ENCODE peak calls at places on chromosomes 12 and 14, in six cellular contexts. C is stimulated activated effector memory CD8-positive, alpha-beta T cell treated with anti-CD3 and anti-CD28 coated beads, Interleukin-12 subunit alpha, Interleukin-12 subunit beta, amount 100 ng/mL, for 72 hours; T is HEK293T; M is amniotic epithelial cell; B is left kidney; H is prostate gland. A is an unnamed sample.

GRCh38 chr12:69430942-69431603 is 39.1 kb upstream of the FRS2 start:
- DNase-seq in C (no peak), H (no peak), B (no peak), M (no peak), T (no peak), A (no peak)

GRCh38 chr12:93609281-93610192 is 37.1 kb downstream of the SOCS2 start:
- DNase-seq in C (no peak), B (no peak), M (no peak), T (no peak), H (no peak), A (peak; percentile 10)

GRCh38 chr14:73026243-73026844 is 562 bp downstream of the ZFYVE1 start:
- DNase-seq in T (no peak), H (no peak), M (no peak), B (no peak), C (no peak), A (no peak)

GRCh38 chr12:92861381-92861780 is 67.7 kb downstream of the EEA1 start:
- DNase-seq in B (no peak), H (no peak), C (no peak), M (peak; percentile 76), T (no peak), A (no peak)

GRCh38 chr14:104734991-104735779 is 11.2 kb downstream of the ADSS1 start:
- DNase-seq in M (peak; percentile 38), T (no peak), B (peak; percentile 79), H (no peak), C (no peak), A (no peak)

GRCh38 chr12:130444986-130445385 is 107.3 kb downstream of the PIWIL1 start:
- DNase-seq in M (no peak), C (no peak), T (no peak), B (no peak), H (no peak), A (no peak)

GRCh38 chr12:67539946-67540345 is 108.6 kb upstream of the DYRK2 start:
- DNase-seq in T (no peak), M (no peak), B (no peak), H (no peak), C (no peak), A (no peak)

GRCh38 chr12:56221233-56221756 is 427 bp downstream of the RNF41 start:
- DNase-seq in C (no peak), M (peak; percentile 69), B (peak; percentile 90), T (peak; percentile 55), H (peak; percentile 53), A (peak; percentile 65)

GRCh38 chr12:58425481-58426392 is 484.4 kb downstream of the ATP23 start:
- DNase-seq in B (peak; percentile 60), C (peak; percentile 49), M (peak; percentile 98), H (peak; percentile 36), T (no peak), A (peak; percentile 91)

GRCh38 chr12:132475304-132476037 is 14.5 kb upstream of the FBRSL1 start:
- DNase-seq in T (peak; percentile 44), M (no peak), B (no peak), C (peak; percentile 75), H (no peak), A (peak; percentile 37)

GRCh38 chr12:108846320-108846719 is 11.1 kb downstream of the SSH1 start:
- DNase-seq in T (no peak), H (peak; percentile 46), M (no peak), B (no peak), C (no peak), A (peak; percentile 90)

GRCh38 chr14:59376691-59377090 is 88.5 kb downstream of the GPR135 start:
- DNase-seq in M (no peak), T (no peak), H (no peak), B (no peak), C (no peak), A (peak; percentile 35)

GRCh38 chr12:71636704-71637115 is 26.9 kb downstream of the ZFC3H1 start:
- DNase-seq in B (peak; percentile 85), T (peak; percentile 60), C (no peak), H (peak; percentile 6), M (peak; percentile 76), A (peak; percentile 74)

GRCh38 chr12:124658302-124658701 is 90.9 kb upstream of the NCOR2 start:
- DNase-seq in B (no peak), C (no peak), T (no peak), H (no peak), M (no peak), A (no peak)

GRCh38 chr12:3607821-3608220 is 116.8 kb downstream of the PRMT8 start:
- DNase-seq in H (no peak), T (no peak), M (no peak), B (no peak), C (no peak), A (no peak)

GRCh38 chr12:12909995-12910391 is 18.6 kb downstream of the GPRC5A start:
- DNase-seq in C (no peak), H (no peak), T (no peak), B (peak; percentile 32), M (peak; percentile 97), A (no peak)

GRCh38 chr12:124545508-124546418 is 21.6 kb downstream of the NCOR2 start:
- DNase-seq in T (no peak), B (peak; percentile 27), H (no peak), C (peak; percentile 80), M (peak; percentile 93), A (no peak)

GRCh38 chr12:576613-577110 is 86.6 kb downstream of the NINJ2 start:
- DNase-seq in T (no peak), M (no peak), C (no peak), H (no peak), B (no peak), A (no peak)

GRCh38 chr12:66066071-66066928 is 64.2 kb downstream of the LLPH start:
- DNase-seq in M (peak; percentile 63), H (no peak), B (peak; percentile 71), C (no peak), T (peak; percentile 62), A (peak; percentile 77)

GRCh38 chr12:47905313-47905730 is 528 bp upstream of the VDR start:
- DNase-seq in M (no peak), C (no peak), B (peak; percentile 90), T (peak; percentile 61), H (peak; percentile 53), A (peak; percentile 86)

GRCh38 chr12:63921157-63921556 is 76.7 kb downstream of the SRGAP1 start:
- DNase-seq in M (no peak), B (no peak), C (no peak), H (no peak), T (no peak), A (no peak)

GRCh38 chr12:131525795-131526508 is 184.9 kb upstream of the SFSWAP start:
- DNase-seq in M (no peak), T (no peak), C (no peak), B (no peak), H (no peak), A (no peak)